ENCODE peak calls at places on chromosomes 2 and 18, in eight cellular contexts. One of them, this sample, is unnamed. For H3K36me3 and H3K9me3, the result is how much of the 10 kb centered on the place peaks cover.

GRCh38 chr2:47457268-47457667 is 54.3 kb downstream of the MSH2 start:
- DNase-seq in Peyer's patch: no peak
- DNase-seq in pancreas: no peak
- DNase-seq in CD8-positive, alpha-beta T cell: no peak
- DNase-seq in psoas muscle: no peak
- DNase-seq in heart right ventricle: no peak
- DNase-seq in BE2C: no peak
- DNase-seq in left ventricle myocardium inferior: no peak
- DNase-seq in this sample: no peak

GRCh38 chr2:188928643-188929042 is 45.5 kb upstream of the COL3A1 start:
- DNase-seq in Peyer's patch: no peak
- DNase-seq in pancreas: no peak
- DNase-seq in CD8-positive, alpha-beta T cell: no peak
- DNase-seq in psoas muscle: no peak
- DNase-seq in heart right ventricle: no peak
- DNase-seq in BE2C: no peak
- DNase-seq in left ventricle myocardium inferior: no peak
- DNase-seq in this sample: no peak

GRCh38 chr2:218000137-218000536 is 2.7 kb downstream of the TNS1 start:
- DNase-seq in Peyer's patch: no peak
- DNase-seq in pancreas: no peak
- DNase-seq in CD8-positive, alpha-beta T cell: no peak
- DNase-seq in psoas muscle: peak
- DNase-seq in heart right ventricle: no peak
- DNase-seq in BE2C: no peak
- DNase-seq in left ventricle myocardium inferior: no peak
- DNase-seq in this sample: no peak

GRCh38 chr2:10436711-10437110 is 11.4 kb downstream of the ODC1 start:
- DNase-seq in Peyer's patch: no peak
- DNase-seq in pancreas: no peak
- DNase-seq in CD8-positive, alpha-beta T cell: no peak
- DNase-seq in psoas muscle: no peak
- DNase-seq in heart right ventricle: no peak
- DNase-seq in BE2C: no peak
- DNase-seq in left ventricle myocardium inferior: no peak
- DNase-seq in this sample: no peak

GRCh38 chr2:120323214-120323613 is 22.7 kb upstream of the INHBB start:
- DNase-seq in Peyer's patch: no peak
- DNase-seq in pancreas: peak
- DNase-seq in CD8-positive, alpha-beta T cell: no peak
- DNase-seq in psoas muscle: peak
- DNase-seq in heart right ventricle: peak
- DNase-seq in BE2C: no peak
- DNase-seq in left ventricle myocardium inferior: peak
- DNase-seq in this sample: no peak

GRCh38 chr2:3422161-3422767 is 42.8 kb downstream of the TRAPPC12 start:
- DNase-seq in Peyer's patch: no peak
- DNase-seq in pancreas: peak
- DNase-seq in CD8-positive, alpha-beta T cell: no peak
- DNase-seq in psoas muscle: no peak
- DNase-seq in heart right ventricle: no peak
- DNase-seq in BE2C: no peak
- DNase-seq in left ventricle myocardium inferior: no peak
- DNase-seq in this sample: peak

GRCh38 chr2:237689569-237690131 is 62.3 kb downstream of the LRRFIP1 start:
- DNase-seq in Peyer's patch: no peak
- DNase-seq in pancreas: no peak
- DNase-seq in CD8-positive, alpha-beta T cell: no peak
- DNase-seq in psoas muscle: no peak
- DNase-seq in heart right ventricle: no peak
- DNase-seq in BE2C: no peak
- DNase-seq in left ventricle myocardium inferior: no peak
- DNase-seq in this sample: no peak

GRCh38 chr2:107036293-107036692 is 150.3 kb upstream of the ST6GAL2 start:
- DNase-seq in Peyer's patch: no peak
- DNase-seq in pancreas: no peak
- DNase-seq in CD8-positive, alpha-beta T cell: no peak
- DNase-seq in psoas muscle: no peak
- DNase-seq in heart right ventricle: no peak
- DNase-seq in BE2C: no peak
- DNase-seq in left ventricle myocardium inferior: peak
- DNase-seq in this sample: no peak

GRCh38 chr2:67259581-67260347 is 137.4 kb upstream of the ETAA1 start:
- DNase-seq in Peyer's patch: no peak
- DNase-seq in pancreas: no peak
- DNase-seq in CD8-positive, alpha-beta T cell: no peak
- DNase-seq in psoas muscle: peak
- DNase-seq in heart right ventricle: peak
- DNase-seq in BE2C: peak
- DNase-seq in left ventricle myocardium inferior: peak
- DNase-seq in this sample: peak

GRCh38 chr2:174878537-174879147 is 114.4 kb upstream of the CHRNA1 start:
- DNase-seq in Peyer's patch: no peak
- DNase-seq in pancreas: no peak
- DNase-seq in CD8-positive, alpha-beta T cell: no peak
- DNase-seq in psoas muscle: peak
- DNase-seq in heart right ventricle: peak
- DNase-seq in BE2C: peak
- DNase-seq in left ventricle myocardium inferior: no peak
- DNase-seq in this sample: peak

GRCh38 chr2:199606193-199606780 is 148.5 kb upstream of the SATB2 start:
- DNase-seq in Peyer's patch: no peak
- DNase-seq in pancreas: no peak
- DNase-seq in CD8-positive, alpha-beta T cell: no peak
- DNase-seq in psoas muscle: no peak
- DNase-seq in heart right ventricle: no peak
- DNase-seq in BE2C: no peak
- DNase-seq in left ventricle myocardium inferior: no peak
- DNase-seq in this sample: peak

GRCh38 chr2:206353685-206354084 is 79.2 kb downstream of the ZDBF2 start:
- DNase-seq in Peyer's patch: no peak
- DNase-seq in pancreas: no peak
- DNase-seq in CD8-positive, alpha-beta T cell: no peak
- DNase-seq in psoas muscle: no peak
- DNase-seq in heart right ventricle: no peak
- DNase-seq in BE2C: no peak
- DNase-seq in left ventricle myocardium inferior: no peak
- DNase-seq in this sample: no peak

GRCh38 chr2:44952806-44953685 is 11.5 kb downstream of the SIX3 start:
- DNase-seq in Peyer's patch: no peak
- DNase-seq in pancreas: no peak
- DNase-seq in CD8-positive, alpha-beta T cell: no peak
- DNase-seq in psoas muscle: no peak
- DNase-seq in heart right ventricle: no peak
- DNase-seq in BE2C: no peak
- DNase-seq in left ventricle myocardium inferior: no peak
- DNase-seq in this sample: no peak

GRCh38 chr2:207093234-207093633 is 72.5 kb downstream of the KLF7 start:
- DNase-seq in Peyer's patch: no peak
- DNase-seq in pancreas: no peak
- DNase-seq in CD8-positive, alpha-beta T cell: no peak
- DNase-seq in psoas muscle: no peak
- DNase-seq in heart right ventricle: no peak
- DNase-seq in BE2C: no peak
- DNase-seq in left ventricle myocardium inferior: no peak
- DNase-seq in this sample: no peak

GRCh38 chr2:45637440-45637839 is 14.0 kb upstream of the PRKCE start:
- DNase-seq in Peyer's patch: no peak
- DNase-seq in pancreas: no peak
- DNase-seq in CD8-positive, alpha-beta T cell: no peak
- DNase-seq in psoas muscle: no peak
- DNase-seq in heart right ventricle: no peak
- DNase-seq in BE2C: no peak
- DNase-seq in left ventricle myocardium inferior: no peak
- DNase-seq in this sample: no peak

GRCh38 chr18:62572456-62572855 is 49.6 kb downstream of the ZCCHC2 start:
- DNase-seq in Peyer's patch: no peak
- DNase-seq in pancreas: no peak
- DNase-seq in CD8-positive, alpha-beta T cell: no peak
- DNase-seq in psoas muscle: no peak
- DNase-seq in heart right ventricle: no peak
- DNase-seq in BE2C: no peak
- DNase-seq in left ventricle myocardium inferior: no peak
- DNase-seq in this sample: no peak

GRCh38 chr2:23293756-23294155 is 91.2 kb upstream of the KLHL29 start:
- DNase-seq in Peyer's patch: no peak
- DNase-seq in pancreas: no peak
- DNase-seq in CD8-positive, alpha-beta T cell: no peak
- DNase-seq in psoas muscle: no peak
- DNase-seq in heart right ventricle: no peak
- DNase-seq in BE2C: no peak
- DNase-seq in left ventricle myocardium inferior: no peak
- DNase-seq in this sample: no peak

GRCh38 chr18:27109403-27109802 is 75.7 kb downstream of the CHST9 start:
- DNase-seq in Peyer's patch: no peak
- DNase-seq in pancreas: no peak
- DNase-seq in CD8-positive, alpha-beta T cell: no peak
- DNase-seq in psoas muscle: no peak
- DNase-seq in heart right ventricle: peak
- DNase-seq in BE2C: no peak
- DNase-seq in left ventricle myocardium inferior: peak
- DNase-seq in this sample: no peak

GRCh38 chr2:105812180-105813044 is 67.7 kb downstream of the NCK2 start:
- DNase-seq in Peyer's patch: no peak
- DNase-seq in pancreas: no peak
- DNase-seq in CD8-positive, alpha-beta T cell: no peak
- DNase-seq in psoas muscle: no peak
- DNase-seq in heart right ventricle: peak
- DNase-seq in BE2C: no peak
- DNase-seq in left ventricle myocardium inferior: peak
- DNase-seq in this sample: peak

GRCh38 chr2:11296401-11296800 is 48.0 kb downstream of the ROCK2 start:
- DNase-seq in Peyer's patch: no peak
- DNase-seq in pancreas: no peak
- DNase-seq in CD8-positive, alpha-beta T cell: no peak
- DNase-seq in psoas muscle: no peak
- DNase-seq in heart right ventricle: no peak
- DNase-seq in BE2C: no peak
- DNase-seq in left ventricle myocardium inferior: no peak
- DNase-seq in this sample: no peak

DNA sequence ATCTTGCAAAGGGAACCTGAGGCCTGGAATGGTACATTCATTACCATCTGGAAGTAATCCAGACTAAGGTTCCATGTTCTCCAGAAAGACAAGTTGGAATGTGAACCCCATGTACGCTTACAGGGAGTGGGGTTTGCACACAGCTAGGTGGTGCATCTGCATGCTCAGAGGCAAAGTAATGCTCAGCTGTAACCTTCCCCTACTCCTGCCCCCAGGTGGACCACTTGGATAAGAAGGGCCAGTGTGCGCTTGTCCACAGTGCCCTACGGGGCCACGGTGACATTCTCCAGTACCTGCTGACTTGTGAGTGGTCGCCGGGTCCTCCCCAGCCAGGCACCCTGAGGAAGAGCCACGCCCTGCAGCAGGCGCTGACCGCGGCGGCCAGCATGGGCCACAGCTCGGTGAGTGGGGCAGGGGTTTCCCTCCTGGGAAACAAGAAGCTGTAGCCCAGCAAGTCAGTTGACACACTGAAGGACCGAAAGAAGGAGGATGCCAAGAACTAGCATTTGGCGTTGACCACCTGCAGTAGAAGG is 90.0 kb downstream of the WDSUB1 start:
- DNase-seq in Peyer's patch: no peak
- DNase-seq in pancreas: no peak
- DNase-seq in CD8-positive, alpha-beta T cell: no peak
- DNase-seq in psoas muscle: no peak
- DNase-seq in heart right ventricle: no peak
- DNase-seq in BE2C: no peak
- DNase-seq in left ventricle myocardium inferior: no peak
- DNase-seq in this sample: no peak
- H3K36me3 ChIP-seq in Peyer's patch: under half
- H3K36me3 ChIP-seq in pancreas: under half
- H3K36me3 ChIP-seq in CD8-positive, alpha-beta T cell: under half
- H3K36me3 ChIP-seq in psoas muscle: under half
- H3K36me3 ChIP-seq in heart right ventricle: under half
- H3K36me3 ChIP-seq in BE2C: under half
- H3K36me3 ChIP-seq in left ventricle myocardium inferior: half or more
- H3K36me3 ChIP-seq in this sample: under half

GRCh38 chr18:23862071-23862470 is 152.5 kb upstream of the TTC39C start:
- DNase-seq in Peyer's patch: no peak
- DNase-seq in pancreas: no peak
- DNase-seq in CD8-positive, alpha-beta T cell: no peak
- DNase-seq in psoas muscle: no peak
- DNase-seq in heart right ventricle: no peak
- DNase-seq in BE2C: no peak
- DNase-seq in left ventricle myocardium inferior: no peak
- DNase-seq in this sample: peak

GRCh38 chr18:23867011-23867410 is 147.5 kb upstream of the TTC39C start:
- DNase-seq in Peyer's patch: no peak
- DNase-seq in pancreas: no peak
- DNase-seq in CD8-positive, alpha-beta T cell: peak
- DNase-seq in psoas muscle: no peak
- DNase-seq in heart right ventricle: no peak
- DNase-seq in BE2C: no peak
- DNase-seq in left ventricle myocardium inferior: no peak
- DNase-seq in this sample: no peak

GRCh38 chr18:23868341-23868740 is 146.2 kb upstream of the TTC39C start:
- DNase-seq in Peyer's patch: no peak
- DNase-seq in pancreas: no peak
- DNase-seq in CD8-positive, alpha-beta T cell: no peak
- DNase-seq in psoas muscle: no peak
- DNase-seq in heart right ventricle: no peak
- DNase-seq in BE2C: no peak
- DNase-seq in left ventricle myocardium inferior: no peak
- DNase-seq in this sample: no peak

GRCh38 chr18:23861326-23861725 is 153.2 kb upstream of the TTC39C start:
- DNase-seq in Peyer's patch: no peak
- DNase-seq in pancreas: no peak
- DNase-seq in CD8-positive, alpha-beta T cell: no peak
- DNase-seq in psoas muscle: no peak
- DNase-seq in heart right ventricle: no peak
- DNase-seq in BE2C: no peak
- DNase-seq in left ventricle myocardium inferior: no peak
- DNase-seq in this sample: no peak

GRCh38 chr18:23864620-23865019 is 149.9 kb upstream of the TTC39C start:
- DNase-seq in Peyer's patch: no peak
- DNase-seq in pancreas: no peak
- DNase-seq in CD8-positive, alpha-beta T cell: peak
- DNase-seq in psoas muscle: no peak
- DNase-seq in heart right ventricle: no peak
- DNase-seq in BE2C: no peak
- DNase-seq in left ventricle myocardium inferior: no peak
- DNase-seq in this sample: no peak
- H3K9me3 ChIP-seq in Peyer's patch: under half
- H3K9me3 ChIP-seq in pancreas: under half
- H3K9me3 ChIP-seq in CD8-positive, alpha-beta T cell: under half
- H3K9me3 ChIP-seq in psoas muscle: under half
- H3K9me3 ChIP-seq in heart right ventricle: under half
- H3K9me3 ChIP-seq in BE2C: under half
- H3K9me3 ChIP-seq in left ventricle myocardium inferior: under half
- H3K9me3 ChIP-seq in this sample: under half

GRCh38 chr2:232626584-232626983 is 6.8 kb upstream of the EFHD1 start:
- DNase-seq in Peyer's patch: no peak
- DNase-seq in pancreas: no peak
- DNase-seq in CD8-positive, alpha-beta T cell: no peak
- DNase-seq in psoas muscle: no peak
- DNase-seq in heart right ventricle: no peak
- DNase-seq in BE2C: no peak
- DNase-seq in left ventricle myocardium inferior: no peak
- DNase-seq in this sample: no peak
- H3K36me3 ChIP-seq in Peyer's patch: under half
- H3K36me3 ChIP-seq in pancreas: under half
- H3K36me3 ChIP-seq in CD8-positive, alpha-beta T cell: under half
- H3K36me3 ChIP-seq in psoas muscle: under half
- H3K36me3 ChIP-seq in heart right ventricle: under half
- H3K36me3 ChIP-seq in BE2C: under half
- H3K36me3 ChIP-seq in left ventricle myocardium inferior: under half
- H3K36me3 ChIP-seq in this sample: under half

GRCh38 chr18:66949419-66949818 is 345.5 kb upstream of the CDH19 start:
- DNase-seq in Peyer's patch: no peak
- DNase-seq in pancreas: peak
- DNase-seq in CD8-positive, alpha-beta T cell: no peak
- DNase-seq in psoas muscle: no peak
- DNase-seq in heart right ventricle: no peak
- DNase-seq in BE2C: no peak
- DNase-seq in left ventricle myocardium inferior: no peak
- DNase-seq in this sample: no peak
- H3K9me3 ChIP-seq in Peyer's patch: under half
- H3K9me3 ChIP-seq in pancreas: under half
- H3K9me3 ChIP-seq in CD8-positive, alpha-beta T cell: under half
- H3K9me3 ChIP-seq in psoas muscle: under half
- H3K9me3 ChIP-seq in heart right ventricle: under half
- H3K9me3 ChIP-seq in BE2C: under half
- H3K9me3 ChIP-seq in left ventricle myocardium inferior: under half
- H3K9me3 ChIP-seq in this sample: under half

This sample was measured in SJCRH30.